ENCODE peak calls at places on chromosomes 11 and 22, in eight cellular contexts. One of them, this sample, is unnamed.
A peak's percentile ranks its signal among the peaks of the same experiment; 100 is the strongest.

GRCh38 chr22:25777870-25778269 is 35.9 kb downstream of the MYO18B start:
- DNase-seq in mucosa of descending colon: no peak
- DNase-seq in keratinocyte: no peak
- DNase-seq in tibial nerve: no peak
- DNase-seq in cardiac muscle cell: peak; percentile 64
- DNase-seq in colonic mucosa: peak; percentile 23
- DNase-seq in uterus: no peak
- DNase-seq in body of pancreas: no peak
- DNase-seq in this sample: no peak

GRCh38 chr22:26945565-26945964 is 288.2 kb downstream of the MIAT start:
- DNase-seq in mucosa of descending colon: no peak
- DNase-seq in keratinocyte: no peak
- DNase-seq in tibial nerve: no peak
- DNase-seq in cardiac muscle cell: no peak
- DNase-seq in colonic mucosa: no peak
- DNase-seq in uterus: no peak
- DNase-seq in body of pancreas: no peak
- DNase-seq in this sample: no peak

GRCh38 chr11:7251836-7252682 is at the start of gene SYT9:
- DNase-seq in mucosa of descending colon: peak; percentile 45
- DNase-seq in keratinocyte: no peak
- DNase-seq in tibial nerve: no peak
- DNase-seq in cardiac muscle cell: peak; percentile 34
- DNase-seq in colonic mucosa: peak; percentile 34
- DNase-seq in uterus: peak; percentile 16
- DNase-seq in body of pancreas: peak; percentile 78
- DNase-seq in this sample: peak; percentile 79

GRCh38 chr22:46547883-46548244 is 10.4 kb upstream of the CELSR1 start:
- DNase-seq in mucosa of descending colon: no peak
- DNase-seq in keratinocyte: no peak
- DNase-seq in tibial nerve: peak; percentile 30
- DNase-seq in cardiac muscle cell: peak; percentile 84
- DNase-seq in colonic mucosa: no peak
- DNase-seq in uterus: peak; percentile 51
- DNase-seq in body of pancreas: peak; percentile 39
- DNase-seq in this sample: peak; percentile 85

GRCh38 chr22:17692841-17693240 is 54.3 kb downstream of the BCL2L13 start:
- DNase-seq in mucosa of descending colon: no peak
- DNase-seq in keratinocyte: no peak
- DNase-seq in tibial nerve: no peak
- DNase-seq in cardiac muscle cell: no peak
- DNase-seq in colonic mucosa: no peak
- DNase-seq in uterus: no peak
- DNase-seq in body of pancreas: no peak
- DNase-seq in this sample: no peak

GRCh38 chr11:131809203-131809948 is 439.0 kb downstream of the NTM start:
- DNase-seq in mucosa of descending colon: no peak
- DNase-seq in keratinocyte: no peak
- DNase-seq in tibial nerve: no peak
- DNase-seq in cardiac muscle cell: no peak
- DNase-seq in colonic mucosa: no peak
- DNase-seq in uterus: no peak
- DNase-seq in body of pancreas: no peak
- DNase-seq in this sample: no peak

GRCh38 chr11:61616443-61616842 is 35.6 kb upstream of the SYT7 start:
- DNase-seq in mucosa of descending colon: no peak
- DNase-seq in keratinocyte: no peak
- DNase-seq in tibial nerve: no peak
- DNase-seq in cardiac muscle cell: peak; percentile 47
- DNase-seq in colonic mucosa: no peak
- DNase-seq in uterus: no peak
- DNase-seq in body of pancreas: no peak
- DNase-seq in this sample: no peak

GRCh38 chr11:10322830-10323792 is 18.2 kb downstream of the ADM start:
- DNase-seq in mucosa of descending colon: no peak
- DNase-seq in keratinocyte: no peak
- DNase-seq in tibial nerve: no peak
- DNase-seq in cardiac muscle cell: peak; percentile 90
- DNase-seq in colonic mucosa: peak; percentile 79
- DNase-seq in uterus: peak; percentile 81
- DNase-seq in body of pancreas: peak; percentile 74
- DNase-seq in this sample: no peak

GRCh38 chr11:75077316-75077715 is 19.4 kb downstream of the OR2AT4 start:
- DNase-seq in mucosa of descending colon: no peak
- DNase-seq in keratinocyte: no peak
- DNase-seq in tibial nerve: no peak
- DNase-seq in cardiac muscle cell: no peak
- DNase-seq in colonic mucosa: no peak
- DNase-seq in uterus: no peak
- DNase-seq in body of pancreas: no peak
- DNase-seq in this sample: no peak

GRCh38 chr22:38012604-38013072 is 28.3 kb upstream of the SOX10 start:
- DNase-seq in mucosa of descending colon: no peak
- DNase-seq in keratinocyte: peak; percentile 9
- DNase-seq in tibial nerve: no peak
- DNase-seq in cardiac muscle cell: peak; percentile 32
- DNase-seq in colonic mucosa: no peak
- DNase-seq in uterus: no peak
- DNase-seq in body of pancreas: no peak
- DNase-seq in this sample: no peak

GRCh38 chr11:80165763-80166162 is 724.9 kb upstream of the TENM4 start:
- DNase-seq in mucosa of descending colon: no peak
- DNase-seq in keratinocyte: no peak
- DNase-seq in tibial nerve: no peak
- DNase-seq in cardiac muscle cell: no peak
- DNase-seq in colonic mucosa: no peak
- DNase-seq in uterus: no peak
- DNase-seq in body of pancreas: no peak
- DNase-seq in this sample: no peak

GRCh38 chr11:30377347-30377746 is 54.4 kb downstream of the ARL14EP start:
- DNase-seq in mucosa of descending colon: no peak
- DNase-seq in keratinocyte: peak; percentile 13
- DNase-seq in tibial nerve: no peak
- DNase-seq in cardiac muscle cell: no peak
- DNase-seq in colonic mucosa: no peak
- DNase-seq in uterus: no peak
- DNase-seq in body of pancreas: no peak
- DNase-seq in this sample: no peak

GRCh38 chr11:47714554-47715081 is 551 bp downstream of the AGBL2 start:
- DNase-seq in mucosa of descending colon: no peak
- DNase-seq in keratinocyte: no peak
- DNase-seq in tibial nerve: no peak
- DNase-seq in cardiac muscle cell: peak; percentile 22
- DNase-seq in colonic mucosa: peak; percentile 44
- DNase-seq in uterus: peak; percentile 20
- DNase-seq in body of pancreas: no peak
- DNase-seq in this sample: no peak

GRCh38 chr22:45804986-45805325 is 133.3 kb downstream of the ATXN10 start:
- DNase-seq in mucosa of descending colon: no peak
- DNase-seq in keratinocyte: peak; percentile 69
- DNase-seq in tibial nerve: no peak
- DNase-seq in cardiac muscle cell: peak; percentile 96
- DNase-seq in colonic mucosa: no peak
- DNase-seq in uterus: no peak
- DNase-seq in body of pancreas: no peak
- DNase-seq in this sample: no peak

GRCh38 chr11:67364169-67364568 is 9.2 kb downstream of the CLCF1 start:
- DNase-seq in mucosa of descending colon: no peak
- DNase-seq in keratinocyte: no peak
- DNase-seq in tibial nerve: no peak
- DNase-seq in cardiac muscle cell: no peak
- DNase-seq in colonic mucosa: no peak
- DNase-seq in uterus: no peak
- DNase-seq in body of pancreas: no peak
- DNase-seq in this sample: no peak

GRCh38 chr11:67118059-67118766 is 850 bp upstream of the KDM2A start:
- DNase-seq in mucosa of descending colon: peak; percentile 81
- DNase-seq in keratinocyte: no peak
- DNase-seq in tibial nerve: no peak
- DNase-seq in cardiac muscle cell: peak; percentile 46
- DNase-seq in colonic mucosa: peak; percentile 46
- DNase-seq in uterus: peak; percentile 51
- DNase-seq in body of pancreas: peak; percentile 39
- DNase-seq in this sample: peak; percentile 84

GRCh38 chr22:50016988-50017700 is 4.6 kb upstream of the IL17REL start:
- DNase-seq in mucosa of descending colon: peak; percentile 51
- DNase-seq in keratinocyte: no peak
- DNase-seq in tibial nerve: no peak
- DNase-seq in cardiac muscle cell: no peak
- DNase-seq in colonic mucosa: no peak
- DNase-seq in uterus: peak; percentile 12
- DNase-seq in body of pancreas: peak; percentile 5
- DNase-seq in this sample: peak; percentile 69

GRCh38 chr22:44337658-44338004 is 24.9 kb upstream of the SHISAL1 start:
- DNase-seq in mucosa of descending colon: no peak
- DNase-seq in keratinocyte: no peak
- DNase-seq in tibial nerve: no peak
- DNase-seq in cardiac muscle cell: peak; percentile 76
- DNase-seq in colonic mucosa: no peak
- DNase-seq in uterus: peak; percentile 90
- DNase-seq in body of pancreas: no peak
- DNase-seq in this sample: peak; percentile 72

GRCh38 chr11:60950024-60950423 is 2.0 kb downstream of the SLC15A3 start:
- DNase-seq in mucosa of descending colon: no peak
- DNase-seq in keratinocyte: no peak
- DNase-seq in tibial nerve: no peak
- DNase-seq in cardiac muscle cell: no peak
- DNase-seq in colonic mucosa: no peak
- DNase-seq in uterus: no peak
- DNase-seq in body of pancreas: no peak
- DNase-seq in this sample: peak; percentile 58

GRCh38 chr11:115716577-115717214 is 212.5 kb upstream of the CADM1 start:
- DNase-seq in mucosa of descending colon: no peak
- DNase-seq in keratinocyte: no peak
- DNase-seq in tibial nerve: no peak
- DNase-seq in cardiac muscle cell: peak; percentile 43
- DNase-seq in colonic mucosa: no peak
- DNase-seq in uterus: no peak
- DNase-seq in body of pancreas: no peak
- DNase-seq in this sample: peak; percentile 61

GRCh38 chr11:69702769-69703510 is 882 bp downstream of the FGF19 start:
- DNase-seq in mucosa of descending colon: no peak
- DNase-seq in keratinocyte: no peak
- DNase-seq in tibial nerve: no peak
- DNase-seq in cardiac muscle cell: no peak
- DNase-seq in colonic mucosa: no peak
- DNase-seq in uterus: no peak
- DNase-seq in body of pancreas: no peak
- DNase-seq in this sample: peak; percentile 71
- H3K4me1 ChIP-seq in mucosa of descending colon: peaks cover 24% of the 10 kb centered on the region
- H3K4me1 ChIP-seq in keratinocyte: peaks cover 15% of the 10 kb centered on the region
- H3K4me1 ChIP-seq in tibial nerve: peaks cover 47% of the 10 kb centered on the region
- H3K4me1 ChIP-seq in cardiac muscle cell: peaks cover 9% of the 10 kb centered on the region
- H3K4me1 ChIP-seq in colonic mucosa: peaks cover 10% of the 10 kb centered on the region
- H3K4me1 ChIP-seq in uterus: peaks cover 17% of the 10 kb centered on the region
- H3K4me1 ChIP-seq in body of pancreas: peaks cover 18% of the 10 kb centered on the region
- H3K4me1 ChIP-seq in this sample: no peaks in the 10 kb centered on the region

DNA sequence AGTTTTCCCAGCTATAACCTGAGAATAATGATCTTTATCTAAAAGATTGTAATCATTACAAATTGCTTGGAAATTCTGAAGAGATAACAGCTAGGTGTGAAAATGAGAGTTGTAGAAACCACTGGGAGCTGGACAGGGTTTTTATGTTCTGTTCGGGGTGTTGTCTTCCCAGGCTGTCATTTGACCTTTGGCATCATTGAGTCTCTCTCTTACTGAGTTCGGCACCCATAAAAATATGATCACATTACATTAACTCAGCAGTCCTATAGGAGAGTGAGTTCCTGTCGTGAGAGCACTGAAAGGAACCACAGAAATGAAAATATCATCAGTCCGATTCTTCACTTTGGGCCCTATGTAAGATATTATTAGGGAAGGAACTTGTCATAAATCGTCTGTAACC is 29.3 kb downstream of the KIRREL3 start:
- DNase-seq in mucosa of descending colon: no peak
- DNase-seq in keratinocyte: no peak
- DNase-seq in tibial nerve: no peak
- DNase-seq in cardiac muscle cell: no peak
- DNase-seq in colonic mucosa: no peak
- DNase-seq in uterus: no peak
- DNase-seq in body of pancreas: no peak
- DNase-seq in this sample: no peak
- H3K4me3 ChIP-seq in mucosa of descending colon: no peak overlapping the region
- H3K4me3 ChIP-seq in keratinocyte: no peak overlapping the region
- H3K4me3 ChIP-seq in tibial nerve: no peak overlapping the region
- H3K4me3 ChIP-seq in cardiac muscle cell: no peak overlapping the region
- H3K4me3 ChIP-seq in colonic mucosa: no peak overlapping the region
- H3K4me3 ChIP-seq in uterus: no peak overlapping the region
- H3K4me3 ChIP-seq in body of pancreas: no peak overlapping the region
- H3K4me3 ChIP-seq in this sample: no peak overlapping the region

DNA sequence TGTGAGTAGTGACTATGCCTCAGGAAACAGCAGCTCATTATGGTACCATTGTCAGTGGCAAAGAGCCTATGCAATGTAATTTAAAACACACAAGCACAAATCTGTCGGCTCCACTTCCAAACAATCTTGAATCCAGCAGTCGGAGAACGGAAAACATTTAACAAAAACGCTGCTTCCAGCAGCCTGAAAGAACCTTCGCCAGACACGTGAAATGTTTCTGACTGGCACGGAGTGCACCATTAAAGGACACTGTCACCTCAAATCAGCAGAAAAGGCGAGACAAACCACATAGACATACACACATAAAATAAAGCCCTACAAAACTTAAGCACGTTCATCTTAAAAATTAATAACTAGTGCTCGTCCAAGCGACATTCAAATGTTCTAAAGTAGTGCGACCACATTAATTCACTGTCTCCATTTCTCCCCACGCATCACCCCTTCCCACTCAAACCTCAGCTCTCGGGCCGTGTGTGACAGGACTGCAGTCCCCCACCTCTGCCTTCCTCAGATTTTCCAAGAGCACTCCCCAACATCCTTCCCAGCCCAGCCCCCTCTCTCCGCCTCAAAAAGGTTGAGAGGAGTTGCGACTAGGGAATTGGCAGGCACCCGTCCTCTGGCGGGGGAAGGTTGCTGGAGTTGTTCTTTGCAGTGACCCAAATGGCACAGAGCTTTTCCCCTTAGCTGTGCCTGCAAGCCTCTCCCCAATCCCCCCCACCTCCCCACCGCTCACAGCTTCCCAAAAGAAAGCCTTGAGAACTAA is 638 bp downstream of the RAB30 start:
- DNase-seq in mucosa of descending colon: peak; percentile 67
- DNase-seq in keratinocyte: no peak
- DNase-seq in tibial nerve: peak; percentile 22
- DNase-seq in cardiac muscle cell: peak; percentile 30
- DNase-seq in colonic mucosa: peak; percentile 46
- DNase-seq in uterus: no peak
- DNase-seq in body of pancreas: peak; percentile 52
- DNase-seq in this sample: peak; percentile 77
- H3K4me1 ChIP-seq in mucosa of descending colon: peaks cover 14% of the 10 kb centered on the region
- H3K4me1 ChIP-seq in keratinocyte: peaks cover 22% of the 10 kb centered on the region
- H3K4me1 ChIP-seq in tibial nerve: peaks cover 57% of the 10 kb centered on the region
- H3K4me1 ChIP-seq in cardiac muscle cell: peaks cover 19% of the 10 kb centered on the region
- H3K4me1 ChIP-seq in colonic mucosa: peaks cover 4% of the 10 kb centered on the region
- H3K4me1 ChIP-seq in uterus: peaks cover 15% of the 10 kb centered on the region
- H3K4me1 ChIP-seq in body of pancreas: peaks cover 20% of the 10 kb centered on the region
- H3K4me1 ChIP-seq in this sample: peaks cover 5% of the 10 kb centered on the region

DNA sequence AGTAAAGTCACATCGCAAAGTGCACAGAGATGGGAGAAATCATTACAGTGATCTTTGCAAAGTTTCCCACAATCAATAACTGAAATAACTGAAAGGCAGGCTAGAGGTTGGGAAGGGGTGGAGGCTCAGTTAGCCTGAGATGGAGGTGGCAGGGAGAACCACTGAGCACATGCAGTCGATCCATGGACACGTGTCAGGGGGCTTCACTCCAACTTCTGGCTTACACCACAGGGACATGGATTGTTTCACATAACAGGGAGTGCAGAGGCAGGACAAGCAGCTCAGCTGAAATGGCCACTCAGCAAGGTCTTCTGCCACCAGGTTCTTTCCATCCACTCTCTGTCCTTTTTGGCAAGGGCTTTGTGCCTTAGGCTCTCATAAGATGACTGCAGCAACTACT is 35.1 kb upstream of the MICAL2 start:
- DNase-seq in mucosa of descending colon: no peak
- DNase-seq in keratinocyte: no peak
- DNase-seq in tibial nerve: no peak
- DNase-seq in cardiac muscle cell: no peak
- DNase-seq in colonic mucosa: no peak
- DNase-seq in uterus: no peak
- DNase-seq in body of pancreas: no peak
- DNase-seq in this sample: peak; percentile 37
- H3K4me3 ChIP-seq in mucosa of descending colon: no peak overlapping the region
- H3K4me3 ChIP-seq in keratinocyte: no peak overlapping the region
- H3K4me3 ChIP-seq in tibial nerve: no peak overlapping the region
- H3K4me3 ChIP-seq in cardiac muscle cell: no peak overlapping the region
- H3K4me3 ChIP-seq in colonic mucosa: no peak overlapping the region
- H3K4me3 ChIP-seq in uterus: no peak overlapping the region
- H3K4me3 ChIP-seq in body of pancreas: no peak overlapping the region
- H3K4me3 ChIP-seq in this sample: no peak overlapping the region